ENCODE peak calls at places on chromosomes 7 and 10, in five cellular contexts. P is PC-3, K is stomach, J is activated B cell treated with CpG ODN at 0.5 μM for 24 hours, Y is H9. S is an unnamed sample.

GRCh38 chr7:51620690-51621089 is 304.1 kb upstream of the COBL start:
- DNase-seq in P (no peak), K (no peak), J (no peak), Y (peak), S (no peak)

GRCh38 chr7:3887071-3887691 is 586.1 kb downstream of the SDK1 start:
- DNase-seq in P (peak), K (no peak), J (no peak), Y (no peak), S (no peak)

GRCh38 chr7:157792954-157793353 is 456.1 kb downstream of the DNAJB6 start:
- DNase-seq in P (no peak), K (no peak), J (no peak), Y (no peak), S (no peak)

GRCh38 chr7:130278892-130279690 is 12.4 kb downstream of the CPA2 start:
- DNase-seq in P (peak), K (no peak), J (no peak), Y (no peak), S (no peak)

GRCh38 chr7:117495313-117495712 is 15.5 kb downstream of the CFTR start:
- DNase-seq in P (no peak), K (no peak), J (no peak), Y (no peak), S (no peak)

GRCh38 chr7:157480651-157481050 is 143.8 kb downstream of the DNAJB6 start:
- DNase-seq in P (no peak), K (no peak), J (no peak), Y (peak), S (peak)

GRCh38 chr10:36489181-36489927 is 636.0 kb upstream of the ANKRD30A start:
- DNase-seq in P (no peak), K (no peak), J (no peak), Y (no peak), S (no peak)

GRCh38 chr7:17849504-17849903 is 90.8 kb downstream of the SNX13 start:
- DNase-seq in P (no peak), K (no peak), J (no peak), Y (no peak), S (no peak)

GRCh38 chr7:115008465-115009114 is 86.7 kb downstream of the MDFIC start:
- DNase-seq in P (no peak), K (no peak), J (no peak), Y (no peak), S (no peak)

GRCh38 chr7:84912993-84913635 is 273.7 kb downstream of the SEMA3D start:
- DNase-seq in P (peak), K (no peak), J (no peak), Y (peak), S (no peak)

GRCh38 chr10:5589963-5590511 is 65.3 kb downstream of the CALML3 start:
- DNase-seq in P (peak), K (no peak), J (no peak), Y (peak), S (no peak)

GRCh38 chr7:55794527-55794926 is 68.0 kb downstream of the SEPTIN14 start:
- DNase-seq in P (peak), K (no peak), J (no peak), Y (no peak), S (peak)

GRCh38 chr7:36309716-36310115 is 79.9 kb upstream of the ANLN start:
- DNase-seq in P (no peak), K (peak), J (no peak), Y (no peak), S (peak)

GRCh38 chr7:95972554-95972953 is 200.2 kb downstream of the DYNC1I1 start:
- DNase-seq in P (no peak), K (no peak), J (no peak), Y (no peak), S (no peak)

GRCh38 chr10:7408494-7409044 is 2.3 kb downstream of the SFMBT2 start:
- DNase-seq in P (peak), K (peak), J (peak), Y (peak), S (no peak)

GRCh38 chr7:100921039-100921438 is 25.4 kb upstream of the ACHE start:
- DNase-seq in P (no peak), K (no peak), J (no peak), Y (peak), S (no peak)

GRCh38 chr10:36450385-36450784 is 675.0 kb upstream of the ANKRD30A start:
- DNase-seq in P (no peak), K (no peak), J (no peak), Y (no peak), S (no peak)

GRCh38 chr7:13737563-13737962 is 251.9 kb downstream of the ETV1 start:
- DNase-seq in P (no peak), K (no peak), J (no peak), Y (no peak), S (no peak)

GRCh38 chr7:13745530-13745929 is 243.9 kb downstream of the ETV1 start:
- DNase-seq in P (no peak), K (no peak), J (no peak), Y (no peak), S (no peak)

GRCh38 chr7:13742126-13742525 is 247.3 kb downstream of the ETV1 start:
- DNase-seq in P (peak), K (no peak), J (no peak), Y (no peak), S (no peak)

GRCh38 chr7:13742719-13743640 is 246.5 kb downstream of the ETV1 start:
- DNase-seq in P (peak), K (peak), J (no peak), Y (peak), S (no peak)
- TF ChIP-seq CTCF in P (peak), K (peak), J (no peak), Y (peak), S (peak)

GRCh38 chr10:87816163-87816841 is 1.7 kb downstream of the ATAD1 start:
- DNase-seq in P (peak), K (no peak), J (no peak), Y (no peak), S (no peak)
- TF ChIP-seq CTCF in P (peak), K (no peak), J (no peak), Y (peak), S (no peak)

GRCh38 chr7:64098-64521 is 128.3 kb upstream of the FAM20C start:
- DNase-seq in P (peak), K (peak), J (no peak), Y (peak), S (no peak)
- TF ChIP-seq CTCF in P (peak), K (peak), J (no peak), Y (peak), S (peak)

GRCh38 chr10:80529604-80530003 is 8.1 kb upstream of the SH2D4B start:
- DNase-seq in P (no peak), K (no peak), J (no peak), Y (no peak), S (no peak)

GRCh38 chr10:80528185-80528700 is 9.5 kb upstream of the SH2D4B start:
- DNase-seq in P (no peak), K (no peak), J (no peak), Y (no peak), S (no peak)

GRCh38 chr10:80528901-80529300 is 8.8 kb upstream of the SH2D4B start:
- DNase-seq in P (no peak), K (no peak), J (no peak), Y (no peak), S (no peak)

GRCh38 chr10:80530816-80531215 is 6.9 kb upstream of the SH2D4B start:
- DNase-seq in P (no peak), K (no peak), J (no peak), Y (no peak), S (no peak)

DNA sequence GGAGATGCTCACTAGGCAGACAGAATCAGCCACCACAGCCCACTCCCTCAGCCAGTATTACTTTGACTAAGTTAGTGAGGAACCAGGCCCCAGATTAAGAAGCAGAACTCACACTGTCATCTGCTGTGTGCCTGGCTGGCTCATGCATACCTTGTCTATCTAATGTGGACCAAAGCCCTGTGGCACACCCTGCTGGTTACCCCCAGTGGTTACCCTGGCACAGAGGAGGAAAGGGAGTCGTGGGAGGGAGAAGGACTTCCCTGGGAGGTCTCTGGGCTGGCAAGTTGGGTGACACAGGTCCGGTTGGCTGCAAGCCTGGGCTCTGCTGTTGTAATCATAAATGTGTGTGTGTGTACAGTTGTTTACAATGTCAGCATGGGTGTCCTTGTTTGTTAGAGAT is 7.5 kb upstream of the SH2D4B start:
- DNase-seq in P (no peak), K (no peak), J (no peak), Y (no peak), S (no peak)
- TF ChIP-seq CTCF in P (no peak), K (peak), J (no peak), Y (peak), S (peak)

GRCh38 chr7:151924001-151924400 is 32.2 kb upstream of the GALNTL5 start:
- DNase-seq in P (no peak), K (no peak), J (no peak), Y (no peak), S (peak)

GRCh38 chr7:151923097-151923876 is 33.0 kb upstream of the GALNTL5 start:
- DNase-seq in P (no peak), K (peak), J (no peak), Y (no peak), S (peak)

GRCh38 chr7:151920533-151920932 is 35.7 kb upstream of the GALNTL5 start:
- DNase-seq in P (no peak), K (no peak), J (no peak), Y (no peak), S (peak)

GRCh38 chr7:151919595-151919994 is 36.7 kb upstream of the GALNTL5 start:
- DNase-seq in P (no peak), K (no peak), J (no peak), Y (no peak), S (peak)

GRCh38 chr7:151921451-151921850 is 34.8 kb upstream of the GALNTL5 start:
- DNase-seq in P (no peak), K (no peak), J (no peak), Y (no peak), S (peak)
- TF ChIP-seq CTCF in P (no peak), K (no peak), J (no peak), Y (no peak), S (no peak)

GRCh38 chr7:89023902-89024301 is 228.4 kb upstream of the TEX47 start:
- DNase-seq in P (no peak), K (no peak), J (no peak), Y (no peak), S (no peak)

GRCh38 chr7:89029864-89030263 is 234.3 kb upstream of the TEX47 start:
- DNase-seq in P (peak), K (no peak), J (no peak), Y (no peak), S (no peak)

GRCh38 chr7:89023146-89023545 is 227.6 kb upstream of the TEX47 start:
- DNase-seq in P (no peak), K (no peak), J (no peak), Y (no peak), S (no peak)

GRCh38 chr7:89027781-89028180 is 232.2 kb upstream of the TEX47 start:
- DNase-seq in P (peak), K (no peak), J (no peak), Y (no peak), S (no peak)

GRCh38 chr7:89028319-89028718 is 232.8 kb upstream of the TEX47 start:
- DNase-seq in P (no peak), K (no peak), J (no peak), Y (no peak), S (no peak)
- TF ChIP-seq CTCF in P (no peak), K (no peak), J (no peak), Y (no peak), S (no peak)

GRCh38 chr10:89466599-89467035 is 52.2 kb downstream of the IFIT5 start:
- DNase-seq in P (peak), K (no peak), J (no peak), Y (no peak), S (no peak)
- TF ChIP-seq CTCF in P (peak), K (peak), J (no peak), Y (peak), S (peak)

GRCh38 chr7:149801816-149802215 is 28.4 kb upstream of the ZNF467 start:
- DNase-seq in P (no peak), K (no peak), J (no peak), Y (no peak), S (no peak)

GRCh38 chr7:149797771-149798170 is 24.4 kb upstream of the ZNF467 start:
- DNase-seq in P (no peak), K (no peak), J (no peak), Y (no peak), S (no peak)

GRCh38 chr7:149800169-149800555 is 26.8 kb upstream of the ZNF467 start:
- DNase-seq in P (no peak), K (no peak), J (no peak), Y (no peak), S (no peak)

GRCh38 chr7:149801002-149801566 is 27.7 kb upstream of the ZNF467 start:
- DNase-seq in P (no peak), K (no peak), J (no peak), Y (no peak), S (no peak)

GRCh38 chr7:149799397-149800168 is 26.2 kb upstream of the ZNF467 start:
- DNase-seq in P (peak), K (peak), J (peak), Y (peak), S (no peak)
- TF ChIP-seq CTCF in P (peak), K (peak), J (no peak), Y (peak), S (peak)

GRCh38 chr10:73818402-73818801 is 7.0 kb upstream of the NDST2 start:
- DNase-seq in P (no peak), K (no peak), J (no peak), Y (peak), S (no peak)
- TF ChIP-seq CTCF in P (peak), K (no peak), J (no peak), Y (peak), S (no peak)

DNA sequence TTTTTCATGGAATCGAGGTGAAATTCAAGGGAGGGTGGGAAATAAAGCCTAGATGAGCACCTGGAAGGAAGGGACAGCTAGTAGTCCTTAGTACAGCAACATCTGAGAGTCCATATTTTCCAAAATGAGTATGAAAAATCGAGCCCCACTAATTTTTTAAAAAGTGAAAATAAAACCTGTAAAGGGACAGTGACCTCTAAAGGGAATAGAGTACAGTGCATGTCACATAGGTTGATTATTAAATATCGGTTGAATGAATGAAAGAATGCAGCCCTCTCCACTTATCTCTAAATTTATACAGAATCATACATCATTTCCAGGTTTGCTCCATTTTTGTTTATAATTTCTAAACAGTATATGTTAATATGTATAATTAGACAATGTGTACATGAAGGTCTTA is 1088.5 kb upstream of the GHITM start:
- DNase-seq in P (no peak), K (no peak), J (no peak), Y (no peak), S (no peak)
- TF ChIP-seq CTCF in P (no peak), K (no peak), J (no peak), Y (no peak), S (peak)